ENCODE peak calls at places on chromosomes 7 and 10, in nine cellular contexts. One of them, this sample, is unnamed. For H3K4me1 and H3K9me3, the result is how much of the 10 kb centered on the place peaks cover.

GRCh38 chr10:62433181-62433692 is 59.1 kb downstream of the ZNF365 start:
- DNase-seq in fibroblast of lung: peak
- DNase-seq in upper lobe of right lung: no peak
- DNase-seq in psoas muscle: peak
- DNase-seq in neuronal stem cell: no peak
- DNase-seq in sigmoid colon: peak
- DNase-seq in left ventricle myocardium inferior: peak
- DNase-seq in transverse colon: no peak
- DNase-seq in ovary: peak
- DNase-seq in this sample: peak

GRCh38 chr10:128530301-128530700 is 404.1 kb upstream of the MKI67 start:
- DNase-seq in transverse colon: no peak
- DNase-seq in left ventricle myocardium inferior: no peak
- DNase-seq in sigmoid colon: no peak
- DNase-seq in fibroblast of lung: peak
- DNase-seq in neuronal stem cell: no peak
- DNase-seq in ovary: no peak
- DNase-seq in upper lobe of right lung: no peak
- DNase-seq in psoas muscle: no peak
- DNase-seq in this sample: no peak

GRCh38 chr10:112763916-112764520 is 186.0 kb upstream of the TCF7L2 start:
- DNase-seq in sigmoid colon: no peak
- DNase-seq in upper lobe of right lung: no peak
- DNase-seq in transverse colon: no peak
- DNase-seq in neuronal stem cell: no peak
- DNase-seq in psoas muscle: no peak
- DNase-seq in fibroblast of lung: peak
- DNase-seq in left ventricle myocardium inferior: no peak
- DNase-seq in ovary: no peak
- DNase-seq in this sample: no peak

GRCh38 chr7:39504963-39505362 is 61.2 kb upstream of the YAE1 start:
- DNase-seq in fibroblast of lung: peak
- DNase-seq in ovary: no peak
- DNase-seq in psoas muscle: no peak
- DNase-seq in sigmoid colon: no peak
- DNase-seq in left ventricle myocardium inferior: no peak
- DNase-seq in upper lobe of right lung: no peak
- DNase-seq in transverse colon: no peak
- DNase-seq in neuronal stem cell: no peak
- DNase-seq in this sample: no peak

GRCh38 chr7:96321041-96321669 is 743 bp downstream of the SLC25A13 start:
- DNase-seq in left ventricle myocardium inferior: peak
- DNase-seq in transverse colon: peak
- DNase-seq in neuronal stem cell: peak
- DNase-seq in upper lobe of right lung: peak
- DNase-seq in sigmoid colon: peak
- DNase-seq in psoas muscle: peak
- DNase-seq in fibroblast of lung: peak
- DNase-seq in ovary: peak
- DNase-seq in this sample: peak

GRCh38 chr7:24784292-24784691 is 27.0 kb upstream of the GSDME start:
- DNase-seq in sigmoid colon: no peak
- DNase-seq in psoas muscle: no peak
- DNase-seq in upper lobe of right lung: no peak
- DNase-seq in transverse colon: no peak
- DNase-seq in ovary: no peak
- DNase-seq in left ventricle myocardium inferior: no peak
- DNase-seq in neuronal stem cell: no peak
- DNase-seq in fibroblast of lung: no peak
- DNase-seq in this sample: no peak

GRCh38 chr7:2500701-2501100 is 18.9 kb upstream of the LFNG start:
- DNase-seq in ovary: no peak
- DNase-seq in neuronal stem cell: no peak
- DNase-seq in fibroblast of lung: no peak
- DNase-seq in psoas muscle: no peak
- DNase-seq in sigmoid colon: no peak
- DNase-seq in left ventricle myocardium inferior: no peak
- DNase-seq in upper lobe of right lung: no peak
- DNase-seq in transverse colon: no peak
- DNase-seq in this sample: no peak

GRCh38 chr10:50395279-50395678 is 144.0 kb upstream of the ASAH2 start:
- DNase-seq in psoas muscle: no peak
- DNase-seq in ovary: no peak
- DNase-seq in upper lobe of right lung: no peak
- DNase-seq in transverse colon: no peak
- DNase-seq in left ventricle myocardium inferior: no peak
- DNase-seq in fibroblast of lung: peak
- DNase-seq in neuronal stem cell: no peak
- DNase-seq in sigmoid colon: no peak
- DNase-seq in this sample: no peak

GRCh38 chr10:77111611-77112550 is 525.7 kb downstream of the KCNMA1 start:
- DNase-seq in sigmoid colon: no peak
- DNase-seq in fibroblast of lung: peak
- DNase-seq in upper lobe of right lung: no peak
- DNase-seq in transverse colon: no peak
- DNase-seq in ovary: no peak
- DNase-seq in neuronal stem cell: peak
- DNase-seq in psoas muscle: no peak
- DNase-seq in left ventricle myocardium inferior: no peak
- DNase-seq in this sample: no peak

GRCh38 chr7:135923700-135924261 is 53.4 kb downstream of the MTPN start:
- DNase-seq in ovary: no peak
- DNase-seq in sigmoid colon: no peak
- DNase-seq in left ventricle myocardium inferior: no peak
- DNase-seq in upper lobe of right lung: no peak
- DNase-seq in transverse colon: no peak
- DNase-seq in neuronal stem cell: no peak
- DNase-seq in psoas muscle: no peak
- DNase-seq in fibroblast of lung: peak
- DNase-seq in this sample: no peak

GRCh38 chr10:57015595-57016303 is 654.7 kb upstream of the ZWINT start:
- DNase-seq in transverse colon: no peak
- DNase-seq in ovary: no peak
- DNase-seq in sigmoid colon: no peak
- DNase-seq in fibroblast of lung: no peak
- DNase-seq in left ventricle myocardium inferior: no peak
- DNase-seq in upper lobe of right lung: no peak
- DNase-seq in psoas muscle: no peak
- DNase-seq in neuronal stem cell: no peak
- DNase-seq in this sample: no peak

GRCh38 chr7:40507166-40507565 is 372.4 kb downstream of the SUGCT start:
- DNase-seq in neuronal stem cell: no peak
- DNase-seq in psoas muscle: no peak
- DNase-seq in left ventricle myocardium inferior: no peak
- DNase-seq in sigmoid colon: no peak
- DNase-seq in ovary: no peak
- DNase-seq in upper lobe of right lung: no peak
- DNase-seq in transverse colon: no peak
- DNase-seq in fibroblast of lung: peak
- DNase-seq in this sample: no peak

GRCh38 chr10:110723224-110723891 is 79.2 kb downstream of the RBM20 start:
- DNase-seq in fibroblast of lung: no peak
- DNase-seq in ovary: no peak
- DNase-seq in sigmoid colon: no peak
- DNase-seq in left ventricle myocardium inferior: no peak
- DNase-seq in transverse colon: no peak
- DNase-seq in neuronal stem cell: no peak
- DNase-seq in psoas muscle: no peak
- DNase-seq in upper lobe of right lung: no peak
- DNase-seq in this sample: no peak

GRCh38 chr7:41996381-41997035 is 240.5 kb downstream of the GLI3 start:
- DNase-seq in transverse colon: no peak
- DNase-seq in upper lobe of right lung: no peak
- DNase-seq in ovary: no peak
- DNase-seq in left ventricle myocardium inferior: no peak
- DNase-seq in psoas muscle: no peak
- DNase-seq in fibroblast of lung: peak
- DNase-seq in neuronal stem cell: no peak
- DNase-seq in sigmoid colon: no peak
- DNase-seq in this sample: no peak

GRCh38 chr10:24974978-24975377 is 22.6 kb upstream of the PRTFDC1 start:
- DNase-seq in ovary: peak
- DNase-seq in transverse colon: no peak
- DNase-seq in neuronal stem cell: no peak
- DNase-seq in sigmoid colon: peak
- DNase-seq in psoas muscle: peak
- DNase-seq in upper lobe of right lung: no peak
- DNase-seq in left ventricle myocardium inferior: peak
- DNase-seq in fibroblast of lung: peak
- DNase-seq in this sample: no peak

GRCh38 chr10:127279334-127279774 is 83.0 kb upstream of the INSYN2A start:
- DNase-seq in sigmoid colon: no peak
- DNase-seq in left ventricle myocardium inferior: no peak
- DNase-seq in neuronal stem cell: no peak
- DNase-seq in transverse colon: no peak
- DNase-seq in ovary: no peak
- DNase-seq in fibroblast of lung: no peak
- DNase-seq in upper lobe of right lung: no peak
- DNase-seq in psoas muscle: no peak
- DNase-seq in this sample: no peak

GRCh38 chr7:75945297-75946168 is 30.6 kb downstream of the POR start:
- DNase-seq in sigmoid colon: no peak
- DNase-seq in fibroblast of lung: peak
- DNase-seq in psoas muscle: peak
- DNase-seq in upper lobe of right lung: no peak
- DNase-seq in left ventricle myocardium inferior: no peak
- DNase-seq in transverse colon: no peak
- DNase-seq in neuronal stem cell: no peak
- DNase-seq in ovary: peak
- DNase-seq in this sample: peak

DNA sequence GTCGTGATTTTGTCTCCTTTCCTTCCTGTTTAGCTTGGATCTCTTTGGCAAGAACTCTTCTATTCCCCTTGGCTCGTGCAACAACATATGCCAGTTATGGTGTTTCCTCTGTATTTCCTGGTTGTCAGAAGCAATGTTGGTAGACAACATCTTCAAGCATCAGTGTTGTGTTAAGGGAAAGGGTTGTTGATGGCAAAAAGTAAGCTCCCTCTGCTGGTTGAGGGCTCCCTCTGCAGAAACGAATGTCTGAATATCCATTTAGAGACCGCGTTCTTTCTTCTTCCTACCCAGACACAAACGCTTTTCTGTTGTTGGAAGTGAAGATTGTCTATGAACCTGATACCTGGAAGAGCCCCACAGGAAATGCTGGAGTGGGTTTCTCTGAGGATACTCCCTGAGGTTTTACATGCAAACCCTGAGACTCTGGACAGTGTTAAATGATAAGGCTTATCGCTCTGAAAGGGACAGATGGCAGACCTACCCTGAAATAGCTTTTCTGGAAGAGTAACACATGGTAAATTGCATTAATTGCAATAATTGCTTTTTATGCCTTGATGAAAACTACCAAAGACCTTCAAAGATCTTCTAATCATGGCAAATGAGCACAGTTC is 23.6 kb upstream of the C1QL3 start:
- DNase-seq in sigmoid colon: no peak
- DNase-seq in psoas muscle: no peak
- DNase-seq in ovary: no peak
- DNase-seq in transverse colon: no peak
- DNase-seq in left ventricle myocardium inferior: no peak
- DNase-seq in upper lobe of right lung: no peak
- DNase-seq in fibroblast of lung: peak
- DNase-seq in neuronal stem cell: no peak
- DNase-seq in this sample: no peak
- H3K4me3 ChIP-seq in sigmoid colon: no peak
- H3K4me3 ChIP-seq in psoas muscle: no peak
- H3K4me3 ChIP-seq in ovary: no peak
- H3K4me3 ChIP-seq in transverse colon: no peak
- H3K4me3 ChIP-seq in left ventricle myocardium inferior: no peak
- H3K4me3 ChIP-seq in upper lobe of right lung: no peak
- H3K4me3 ChIP-seq in fibroblast of lung: no peak
- H3K4me3 ChIP-seq in neuronal stem cell: no peak
- H3K4me3 ChIP-seq in this sample: no peak

GRCh38 chr7:150949564-150949963 is 28.6 kb downstream of the KCNH2 start:
- DNase-seq in upper lobe of right lung: peak
- DNase-seq in transverse colon: no peak
- DNase-seq in left ventricle myocardium inferior: peak
- DNase-seq in psoas muscle: peak
- DNase-seq in fibroblast of lung: no peak
- DNase-seq in sigmoid colon: peak
- DNase-seq in neuronal stem cell: no peak
- DNase-seq in ovary: no peak
- DNase-seq in this sample: peak
- H3K4me1 ChIP-seq in upper lobe of right lung: under half
- H3K4me1 ChIP-seq in transverse colon: under half
- H3K4me1 ChIP-seq in left ventricle myocardium inferior: half or more
- H3K4me1 ChIP-seq in psoas muscle: under half
- H3K4me1 ChIP-seq in fibroblast of lung: under half
- H3K4me1 ChIP-seq in sigmoid colon: under half
- H3K4me1 ChIP-seq in neuronal stem cell: under half
- H3K4me1 ChIP-seq in ovary: under half
- H3K4me1 ChIP-seq in this sample: under half

GRCh38 chr10:83723080-83723479 is 416.2 kb upstream of the GHITM start:
- DNase-seq in transverse colon: no peak
- DNase-seq in ovary: no peak
- DNase-seq in sigmoid colon: no peak
- DNase-seq in neuronal stem cell: no peak
- DNase-seq in left ventricle myocardium inferior: no peak
- DNase-seq in upper lobe of right lung: no peak
- DNase-seq in psoas muscle: no peak
- DNase-seq in fibroblast of lung: no peak
- DNase-seq in this sample: no peak
- H3K9me3 ChIP-seq in transverse colon: under half
- H3K9me3 ChIP-seq in ovary: under half
- H3K9me3 ChIP-seq in sigmoid colon: under half
- H3K9me3 ChIP-seq in neuronal stem cell: under half
- H3K9me3 ChIP-seq in left ventricle myocardium inferior: under half
- H3K9me3 ChIP-seq in upper lobe of right lung: under half
- H3K9me3 ChIP-seq in psoas muscle: under half
- H3K9me3 ChIP-seq in fibroblast of lung: under half
- H3K9me3 ChIP-seq in this sample: under half

GRCh38 chr10:114179747-114180146 is 594 bp downstream of the TDRD1 start:
- DNase-seq in upper lobe of right lung: no peak
- DNase-seq in neuronal stem cell: no peak
- DNase-seq in psoas muscle: no peak
- DNase-seq in ovary: no peak
- DNase-seq in transverse colon: no peak
- DNase-seq in fibroblast of lung: no peak
- DNase-seq in sigmoid colon: no peak
- DNase-seq in left ventricle myocardium inferior: no peak
- DNase-seq in this sample: no peak

GRCh38 chr10:114184276-114184675 is 5.1 kb downstream of the TDRD1 start:
- DNase-seq in upper lobe of right lung: no peak
- DNase-seq in sigmoid colon: no peak
- DNase-seq in left ventricle myocardium inferior: no peak
- DNase-seq in psoas muscle: no peak
- DNase-seq in ovary: no peak
- DNase-seq in fibroblast of lung: no peak
- DNase-seq in neuronal stem cell: no peak
- DNase-seq in transverse colon: no peak
- DNase-seq in this sample: no peak

GRCh38 chr10:114183563-114183962 is 4.4 kb downstream of the TDRD1 start:
- DNase-seq in transverse colon: no peak
- DNase-seq in psoas muscle: no peak
- DNase-seq in neuronal stem cell: no peak
- DNase-seq in sigmoid colon: no peak
- DNase-seq in left ventricle myocardium inferior: no peak
- DNase-seq in fibroblast of lung: no peak
- DNase-seq in upper lobe of right lung: no peak
- DNase-seq in ovary: no peak
- DNase-seq in this sample: no peak

GRCh38 chr10:114180937-114181336 is 1.8 kb downstream of the TDRD1 start:
- DNase-seq in ovary: no peak
- DNase-seq in psoas muscle: no peak
- DNase-seq in fibroblast of lung: no peak
- DNase-seq in transverse colon: no peak
- DNase-seq in neuronal stem cell: no peak
- DNase-seq in left ventricle myocardium inferior: no peak
- DNase-seq in sigmoid colon: no peak
- DNase-seq in upper lobe of right lung: no peak
- DNase-seq in this sample: no peak

GRCh38 chr10:114181971-114182370 is 2.8 kb downstream of the TDRD1 start:
- DNase-seq in left ventricle myocardium inferior: peak
- DNase-seq in neuronal stem cell: no peak
- DNase-seq in psoas muscle: peak
- DNase-seq in ovary: peak
- DNase-seq in sigmoid colon: no peak
- DNase-seq in transverse colon: peak
- DNase-seq in fibroblast of lung: no peak
- DNase-seq in upper lobe of right lung: peak
- DNase-seq in this sample: peak
- H3K4me3 ChIP-seq in left ventricle myocardium inferior: peak
- H3K4me3 ChIP-seq in neuronal stem cell: no peak
- H3K4me3 ChIP-seq in psoas muscle: no peak
- H3K4me3 ChIP-seq in ovary: no peak
- H3K4me3 ChIP-seq in sigmoid colon: no peak
- H3K4me3 ChIP-seq in transverse colon: no peak
- H3K4me3 ChIP-seq in fibroblast of lung: no peak
- H3K4me3 ChIP-seq in upper lobe of right lung: no peak
- H3K4me3 ChIP-seq in this sample: peak

This sample was measured in kidney.